ENCODE peak calls at places on chromosomes 3 and 15, in five cellular contexts. One of them, this sample, is unnamed.
A peak's percentile ranks its signal among the peaks of the same experiment; 100 is the strongest.

GRCh38 chr15:88702983-88703382 is 64.2 kb downstream of the ISG20 start:
- DNase-seq in HCT116: no peak
- DNase-seq in NT2/D1: no peak
- DNase-seq in neuronal stem cell: no peak
- DNase-seq in thoracic aorta: no peak
- DNase-seq in this sample: no peak

GRCh38 chr3:189355481-189356201 is 183.9 kb downstream of the TPRG1 start:
- DNase-seq in neuronal stem cell: no peak
- DNase-seq in HCT116: peak; percentile 67
- DNase-seq in NT2/D1: peak; percentile 38
- DNase-seq in thoracic aorta: no peak
- DNase-seq in this sample: no peak

GRCh38 chr3:72041531-72041930 is 256.6 kb upstream of the PROK2 start:
- DNase-seq in neuronal stem cell: no peak
- DNase-seq in HCT116: no peak
- DNase-seq in NT2/D1: no peak
- DNase-seq in thoracic aorta: no peak
- DNase-seq in this sample: no peak

GRCh38 chr3:145422541-145422940 is 738.4 kb downstream of the PLOD2 start:
- DNase-seq in thoracic aorta: no peak
- DNase-seq in neuronal stem cell: no peak
- DNase-seq in NT2/D1: no peak
- DNase-seq in HCT116: no peak
- DNase-seq in this sample: no peak

GRCh38 chr3:16085884-16086608 is 88.4 kb upstream of the GALNT15 start:
- DNase-seq in thoracic aorta: no peak
- DNase-seq in HCT116: no peak
- DNase-seq in NT2/D1: no peak
- DNase-seq in neuronal stem cell: no peak
- DNase-seq in this sample: no peak

GRCh38 chr3:34033840-34034239 is 235.4 kb downstream of the PDCD6IP start:
- DNase-seq in NT2/D1: no peak
- DNase-seq in neuronal stem cell: no peak
- DNase-seq in thoracic aorta: no peak
- DNase-seq in HCT116: no peak
- DNase-seq in this sample: no peak

GRCh38 chr15:90895571-90896117 is 7.5 kb upstream of the MAN2A2 start:
- DNase-seq in neuronal stem cell: no peak
- DNase-seq in thoracic aorta: no peak
- DNase-seq in NT2/D1: no peak
- DNase-seq in HCT116: no peak
- DNase-seq in this sample: no peak

GRCh38 chr3:114218006-114218405 is 19.4 kb downstream of the ZNF80 start:
- DNase-seq in HCT116: no peak
- DNase-seq in neuronal stem cell: no peak
- DNase-seq in thoracic aorta: no peak
- DNase-seq in NT2/D1: no peak
- DNase-seq in this sample: no peak

GRCh38 chr15:31308185-31308639 is 18.4 kb upstream of the KLF13 start:
- DNase-seq in thoracic aorta: no peak
- DNase-seq in HCT116: no peak
- DNase-seq in NT2/D1: no peak
- DNase-seq in neuronal stem cell: no peak
- DNase-seq in this sample: no peak

GRCh38 chr3:184568591-184568917 is 7.0 kb downstream of the EPHB3 start:
- DNase-seq in NT2/D1: no peak
- DNase-seq in thoracic aorta: no peak
- DNase-seq in neuronal stem cell: no peak
- DNase-seq in HCT116: no peak
- DNase-seq in this sample: no peak
- H3K4me3 ChIP-seq in NT2/D1: peak overlapping the region; percentile 41
- H3K4me3 ChIP-seq in thoracic aorta: peak overlapping the region; percentile 78
- H3K4me3 ChIP-seq in neuronal stem cell: peak overlapping the region; percentile 53
- H3K4me3 ChIP-seq in HCT116: peak overlapping the region; percentile 39
- H3K4me3 ChIP-seq in this sample: peak overlapping the region; percentile 30

DNA sequence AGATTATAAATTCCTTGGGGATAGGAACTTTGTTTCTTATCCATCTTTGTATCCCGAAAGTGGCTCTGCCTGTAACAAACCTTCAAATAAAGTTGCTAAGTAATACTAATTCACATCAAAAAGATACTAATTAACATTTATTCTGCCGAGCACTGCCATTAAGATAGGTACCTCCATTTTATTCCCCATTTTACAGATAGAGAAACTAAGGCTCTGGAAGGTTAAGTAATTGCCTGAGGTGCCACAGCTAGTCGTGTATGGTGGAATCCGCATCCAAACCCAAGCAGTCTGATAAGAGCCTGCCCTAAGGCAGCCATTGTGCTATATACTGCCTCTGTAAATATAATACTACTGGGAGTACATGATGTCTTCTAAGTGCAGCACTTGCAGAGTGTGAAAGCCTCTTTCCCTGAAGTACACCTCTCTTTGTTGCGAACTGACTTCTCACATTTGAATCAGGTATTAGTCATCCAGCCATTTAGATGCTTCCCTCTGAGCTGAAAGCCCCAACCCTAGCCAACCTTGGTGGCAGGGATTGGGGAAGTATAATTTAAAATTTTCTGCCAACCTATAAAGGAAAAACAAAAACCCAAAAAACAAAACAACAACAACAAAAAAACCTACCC is 78.5 kb upstream of the CHD2 start:
- DNase-seq in neuronal stem cell: no peak
- DNase-seq in NT2/D1: no peak
- DNase-seq in thoracic aorta: no peak
- DNase-seq in HCT116: no peak
- DNase-seq in this sample: no peak
- H3K4me1 ChIP-seq in neuronal stem cell: peaks cover 29% of the 10 kb centered on the region
- H3K4me1 ChIP-seq in NT2/D1: peaks cover 5% of the 10 kb centered on the region
- H3K4me1 ChIP-seq in thoracic aorta: peaks cover 5% of the 10 kb centered on the region
- H3K4me1 ChIP-seq in HCT116: peaks cover 66% of the 10 kb centered on the region
- H3K4me1 ChIP-seq in this sample: peaks cover 42% of the 10 kb centered on the region

DNA sequence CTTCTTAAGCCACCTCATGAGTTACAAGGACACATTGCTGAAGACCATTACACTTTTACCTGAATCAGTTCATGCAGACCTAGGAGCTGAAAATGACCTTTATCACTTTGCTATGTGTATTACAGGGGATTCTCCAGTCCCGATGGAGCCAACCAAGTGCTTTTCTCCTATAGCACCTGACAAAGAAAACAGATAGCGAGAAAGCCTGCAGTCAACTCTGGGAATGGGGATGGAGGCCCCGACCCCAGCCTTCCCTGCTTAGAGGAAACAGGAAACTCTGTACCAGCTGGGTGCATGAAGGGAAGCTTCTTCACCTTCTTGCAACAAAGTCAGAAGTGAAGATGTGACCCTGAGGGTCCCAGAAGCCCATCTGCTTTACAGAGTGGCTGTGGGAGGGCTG is 168.3 kb upstream of the SEMA6D start:
- DNase-seq in NT2/D1: no peak
- DNase-seq in neuronal stem cell: no peak
- DNase-seq in thoracic aorta: no peak
- DNase-seq in HCT116: no peak
- DNase-seq in this sample: no peak
- H3K9me3 ChIP-seq in NT2/D1: no peaks in the 10 kb centered on the region
- H3K9me3 ChIP-seq in neuronal stem cell: no peaks in the 10 kb centered on the region
- H3K9me3 ChIP-seq in thoracic aorta: no peaks in the 10 kb centered on the region
- H3K9me3 ChIP-seq in HCT116: peaks cover 50% of the 10 kb centered on the region
- H3K9me3 ChIP-seq in this sample: no peaks in the 10 kb centered on the region

GRCh38 chr3:160757624-160758106 is 1.6 kb downstream of the PPM1L start:
- DNase-seq in HCT116: no peak
- DNase-seq in NT2/D1: no peak
- DNase-seq in neuronal stem cell: peak; percentile 3
- DNase-seq in thoracic aorta: no peak
- DNase-seq in this sample: no peak
- H3K4me3 ChIP-seq in HCT116: no peak overlapping the region
- H3K4me3 ChIP-seq in NT2/D1: peak overlapping the region; percentile 78
- H3K4me3 ChIP-seq in neuronal stem cell: peak overlapping the region; percentile 69
- H3K4me3 ChIP-seq in thoracic aorta: peak overlapping the region; percentile 95
- H3K4me3 ChIP-seq in this sample: peak overlapping the region; percentile 87

GRCh38 chr3:177144922-177145321 is 52.4 kb downstream of the TBL1XR1 start:
- DNase-seq in thoracic aorta: no peak
- DNase-seq in HCT116: no peak
- DNase-seq in NT2/D1: no peak
- DNase-seq in neuronal stem cell: no peak
- DNase-seq in this sample: no peak

GRCh38 chr3:177146646-177147045 is 50.6 kb downstream of the TBL1XR1 start:
- DNase-seq in neuronal stem cell: no peak
- DNase-seq in HCT116: no peak
- DNase-seq in NT2/D1: no peak
- DNase-seq in thoracic aorta: no peak
- DNase-seq in this sample: no peak

GRCh38 chr3:177147790-177148189 is 49.5 kb downstream of the TBL1XR1 start:
- DNase-seq in neuronal stem cell: no peak
- DNase-seq in thoracic aorta: no peak
- DNase-seq in NT2/D1: no peak
- DNase-seq in HCT116: no peak
- DNase-seq in this sample: no peak

GRCh38 chr3:177145402-177145801 is 51.9 kb downstream of the TBL1XR1 start:
- DNase-seq in thoracic aorta: no peak
- DNase-seq in neuronal stem cell: no peak
- DNase-seq in NT2/D1: no peak
- DNase-seq in HCT116: no peak
- DNase-seq in this sample: no peak

GRCh38 chr3:177145954-177146353 is 51.3 kb downstream of the TBL1XR1 start:
- DNase-seq in NT2/D1: no peak
- DNase-seq in HCT116: no peak
- DNase-seq in thoracic aorta: no peak
- DNase-seq in neuronal stem cell: no peak
- DNase-seq in this sample: no peak
- H3K4me1 ChIP-seq in NT2/D1: peaks cover 3% of the 10 kb centered on the region
- H3K4me1 ChIP-seq in HCT116: peaks cover 8% of the 10 kb centered on the region
- H3K4me1 ChIP-seq in thoracic aorta: peaks cover 29% of the 10 kb centered on the region
- H3K4me1 ChIP-seq in neuronal stem cell: no peaks in the 10 kb centered on the region
- H3K4me1 ChIP-seq in this sample: peaks cover 14% of the 10 kb centered on the region

DNA sequence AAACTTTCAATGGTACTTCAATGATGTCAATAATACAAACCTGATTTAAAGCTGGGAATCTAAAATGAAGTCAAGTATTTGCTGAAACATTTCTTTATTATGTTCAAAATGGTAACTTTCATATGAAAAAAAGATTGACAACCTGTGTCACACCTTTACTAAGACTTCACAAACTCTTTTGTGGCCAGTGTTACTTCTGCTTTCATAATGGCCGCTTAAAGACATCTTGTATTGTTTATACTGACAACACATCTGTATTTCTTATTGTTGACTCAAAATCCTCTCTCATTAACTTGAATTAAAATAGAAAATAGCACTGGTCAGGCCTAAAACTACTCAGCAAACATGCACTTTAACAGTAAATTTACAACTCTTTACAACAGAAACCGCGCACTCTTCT is 312.3 kb upstream of the CNTN6 start:
- DNase-seq in NT2/D1: no peak
- DNase-seq in HCT116: no peak
- DNase-seq in neuronal stem cell: no peak
- DNase-seq in thoracic aorta: no peak
- DNase-seq in this sample: no peak
- H3K9me3 ChIP-seq in NT2/D1: no peaks in the 10 kb centered on the region
- H3K9me3 ChIP-seq in HCT116: peaks cover 22% of the 10 kb centered on the region
- H3K9me3 ChIP-seq in neuronal stem cell: no peaks in the 10 kb centered on the region
- H3K9me3 ChIP-seq in thoracic aorta: no peaks in the 10 kb centered on the region
- H3K9me3 ChIP-seq in this sample: no peaks in the 10 kb centered on the region

GRCh38 chr3:147394168-147394941 is 12.0 kb downstream of the ZIC4 start:
- DNase-seq in NT2/D1: no peak
- DNase-seq in neuronal stem cell: no peak
- DNase-seq in thoracic aorta: no peak
- DNase-seq in HCT116: no peak
- DNase-seq in this sample: no peak
- H3K4me3 ChIP-seq in NT2/D1: no peak overlapping the region
- H3K4me3 ChIP-seq in neuronal stem cell: peak overlapping the region; percentile 79
- H3K4me3 ChIP-seq in thoracic aorta: peak overlapping the region; percentile 67
- H3K4me3 ChIP-seq in HCT116: no peak overlapping the region
- H3K4me3 ChIP-seq in this sample: no peak overlapping the region

DNA sequence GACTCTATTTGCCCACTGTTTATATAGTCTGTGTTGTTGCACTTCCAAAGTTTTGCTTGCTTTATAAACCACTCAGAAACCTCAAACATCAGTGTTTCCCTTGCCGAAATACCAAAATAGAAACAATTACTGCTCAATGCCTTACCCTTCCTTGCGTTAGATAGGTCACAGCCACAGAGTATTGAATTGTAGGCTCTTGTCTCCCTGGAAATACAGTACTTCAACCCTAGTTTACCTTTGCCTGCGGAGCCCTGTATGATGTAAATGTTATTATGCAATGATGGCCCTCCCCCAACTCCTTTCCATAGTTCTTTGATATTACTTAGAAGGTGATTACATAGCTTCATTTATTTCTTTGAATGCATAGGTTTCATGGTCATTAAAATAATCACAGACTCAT is 44.2 kb downstream of the SOX2 start:
- DNase-seq in thoracic aorta: no peak
- DNase-seq in neuronal stem cell: no peak
- DNase-seq in HCT116: no peak
- DNase-seq in NT2/D1: no peak
- DNase-seq in this sample: peak; percentile 24
- H3K4me1 ChIP-seq in thoracic aorta: no peaks in the 10 kb centered on the region
- H3K4me1 ChIP-seq in neuronal stem cell: peaks cover 36% of the 10 kb centered on the region
- H3K4me1 ChIP-seq in HCT116: peaks cover 3% of the 10 kb centered on the region
- H3K4me1 ChIP-seq in NT2/D1: no peaks in the 10 kb centered on the region
- H3K4me1 ChIP-seq in this sample: peaks cover 27% of the 10 kb centered on the region

GRCh38 chr15:21269121-21269520 is 171.2 kb downstream of the POTEB3 start:
- DNase-seq in neuronal stem cell: no peak
- DNase-seq in NT2/D1: no peak
- DNase-seq in HCT116: no peak
- DNase-seq in thoracic aorta: no peak
- DNase-seq in this sample: no peak

GRCh38 chr15:21270474-21270873 is 169.8 kb downstream of the POTEB3 start:
- DNase-seq in NT2/D1: no peak
- DNase-seq in neuronal stem cell: no peak
- DNase-seq in thoracic aorta: no peak
- DNase-seq in HCT116: no peak
- DNase-seq in this sample: peak; percentile 46

GRCh38 chr15:21267231-21267630 is 173.1 kb downstream of the POTEB3 start:
- DNase-seq in HCT116: no peak
- DNase-seq in thoracic aorta: no peak
- DNase-seq in neuronal stem cell: no peak
- DNase-seq in NT2/D1: no peak
- DNase-seq in this sample: peak; percentile 23

GRCh38 chr15:21262851-21263400 is 177.4 kb downstream of the POTEB3 start:
- DNase-seq in HCT116: no peak
- DNase-seq in neuronal stem cell: no peak
- DNase-seq in thoracic aorta: no peak
- DNase-seq in NT2/D1: no peak
- DNase-seq in this sample: peak; percentile 2

DNA sequence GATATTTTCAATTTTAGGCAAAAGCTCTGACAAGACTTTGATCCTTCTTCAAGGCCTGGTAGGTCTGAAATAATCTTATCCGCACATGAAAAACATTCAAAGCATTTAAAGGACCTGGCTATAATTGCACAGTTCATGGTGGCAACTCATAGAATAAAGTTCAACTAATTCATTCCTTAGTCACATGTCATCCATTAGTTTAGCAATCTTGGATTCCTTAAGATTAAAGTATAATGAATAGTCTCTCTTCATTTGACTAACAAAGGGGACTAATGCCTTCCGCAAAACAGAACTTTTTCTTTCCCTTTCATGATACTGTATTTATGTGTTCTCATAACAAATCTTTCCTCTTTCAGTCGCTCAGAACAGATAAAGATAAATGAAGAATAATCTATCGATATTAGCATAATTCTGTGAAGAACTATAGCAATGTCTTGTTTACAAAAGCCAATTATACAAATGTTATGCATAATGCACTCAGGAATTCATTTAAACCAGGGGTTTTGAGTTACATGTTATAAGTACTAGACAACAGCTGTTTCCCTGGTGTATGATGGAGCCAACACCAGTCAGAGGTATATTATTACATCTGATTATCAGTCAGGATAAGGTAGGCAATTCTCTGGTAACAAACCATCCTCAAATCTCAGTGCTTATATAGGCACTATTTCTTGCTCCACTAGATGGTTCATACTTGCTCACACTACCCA is 172.5 kb downstream of the POTEB3 start:
- DNase-seq in thoracic aorta: no peak
- DNase-seq in neuronal stem cell: no peak
- DNase-seq in NT2/D1: no peak
- DNase-seq in HCT116: no peak
- DNase-seq in this sample: peak; percentile 97
- H3K9me3 ChIP-seq in thoracic aorta: no peaks in the 10 kb centered on the region
- H3K9me3 ChIP-seq in neuronal stem cell: peaks cover 1% of the 10 kb centered on the region
- H3K9me3 ChIP-seq in NT2/D1: peaks cover 3% of the 10 kb centered on the region
- H3K9me3 ChIP-seq in HCT116: peaks cover 14% of the 10 kb centered on the region
- H3K9me3 ChIP-seq in this sample: peaks cover 6% of the 10 kb centered on the region

This sample was measured in HAP-1.